ENCODE peak calls at places on chromosome 1, in four cellular contexts. N is HCT116, U is heart left ventricle, H is astrocyte. R is an unnamed sample. For H3K9me3 and H3K27me3, the result is how much of the 10 kb centered on the place peaks cover.

GRCh38 chr1:56844709-56845108 is 9.9 kb upstream of the C8A start:
- DNase-seq in U (no peak), N (no peak), H (no peak), R (no peak)

GRCh38 chr1:185245466-185245865 is 71.6 kb downstream of the IVNS1ABP start:
- DNase-seq in N (no peak), U (no peak), H (peak), R (no peak)

GRCh38 chr1:51916587-51917405 is 38.3 kb upstream of the NRDC start:
- DNase-seq in U (no peak), H (peak), N (no peak), R (peak)

GRCh38 chr1:203273206-203273868 is 32.0 kb upstream of the BTG2 start:
- DNase-seq in N (peak), U (peak), H (peak), R (peak)

GRCh38 chr1:54947540-54947939 is 32.9 kb upstream of the TMEM61 start:
- DNase-seq in N (no peak), U (no peak), H (no peak), R (no peak)

GRCh38 chr1:226002667-226003501 is 3.7 kb upstream of the SDE2 start:
- DNase-seq in N (peak), H (peak), U (peak), R (peak)

GRCh38 chr1:93662481-93663190 is 19.0 kb downstream of the BCAR3 start:
- DNase-seq in N (no peak), U (no peak), H (peak), R (no peak)

GRCh38 chr1:184928394-184928793 is 45.9 kb downstream of the NIBAN1 start:
- DNase-seq in N (no peak), U (no peak), H (no peak), R (no peak)

GRCh38 chr1:147757015-147757990 is 3.1 kb downstream of the GJA5 start:
- DNase-seq in N (no peak), H (no peak), U (no peak), R (no peak)

GRCh38 chr1:184595609-184596008 is 159.0 kb downstream of the EDEM3 start:
- DNase-seq in N (no peak), U (no peak), H (peak), R (no peak)

GRCh38 chr1:220878223-220879081 is 791 bp upstream of the HLX start:
- DNase-seq in H (no peak), U (peak), N (no peak), R (no peak)

GRCh38 chr1:212514056-212514614 is 81.4 kb downstream of the NENF start:
- DNase-seq in H (peak), N (peak), U (peak), R (peak)

GRCh38 chr1:95636897-95637296 is 402.9 kb downstream of the RWDD3 start:
- DNase-seq in U (no peak), H (no peak), N (no peak), R (no peak)

GRCh38 chr1:210330279-210330866 is 1.7 kb downstream of the HHAT start:
- DNase-seq in N (no peak), U (no peak), H (peak), R (no peak)

GRCh38 chr1:147534386-147534785 is 6.9 kb upstream of the BCL9 start:
- DNase-seq in U (no peak), H (no peak), N (no peak), R (peak)

GRCh38 chr1:89739013-89739843 is 81.6 kb upstream of the LRRC8D start:
- DNase-seq in H (peak), U (no peak), N (no peak), R (peak)

GRCh38 chr1:235649722-235650163 is at the start of gene GNG4:
- DNase-seq in U (no peak), H (no peak), N (no peak), R (peak)

GRCh38 chr1:235648954-235649721 is 446 bp downstream of the GNG4 start:
- DNase-seq in N (no peak), U (no peak), H (peak), R (peak)

GRCh38 chr1:235646463-235646862 is 3.1 kb downstream of the GNG4 start:
- DNase-seq in N (no peak), U (no peak), H (no peak), R (no peak)

GRCh38 chr1:235650341-235651169 is 971 bp upstream of the GNG4 start:
- DNase-seq in H (no peak), U (no peak), N (no peak), R (no peak)

DNA sequence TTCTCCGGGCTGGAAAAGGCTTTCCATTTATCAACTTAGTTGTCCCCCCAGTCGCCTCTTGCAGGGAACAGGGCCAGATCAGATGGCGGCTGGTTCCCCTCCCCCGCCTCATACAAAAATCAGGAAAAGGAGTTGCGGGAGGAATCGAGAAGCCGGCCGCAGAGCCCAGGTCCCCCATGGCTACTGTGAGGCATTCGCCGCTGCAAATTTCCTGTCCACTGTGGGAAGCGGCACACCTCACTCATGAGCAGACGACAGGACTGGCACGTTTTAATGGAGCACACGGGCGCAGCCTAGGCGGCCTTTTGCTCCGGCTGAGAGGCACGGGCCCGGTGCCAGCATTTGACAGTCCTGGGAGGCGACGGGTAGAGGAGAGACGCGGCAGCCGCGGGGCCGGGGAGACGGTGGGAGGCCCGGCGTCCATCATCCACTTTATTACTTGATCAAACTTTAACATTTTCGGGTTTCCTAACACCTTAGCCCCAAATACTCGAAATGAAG is 1.1 kb downstream of the GNG4 start:
- DNase-seq in U (no peak), H (no peak), N (no peak), R (no peak)
- H3K4me3 ChIP-seq in U (peak), H (peak), N (no peak), R (no peak)

GRCh38 chr1:227526524-227526923 is 36.8 kb upstream of the ZNF678 start:
- DNase-seq in H (no peak), U (no peak), N (no peak), R (no peak)

DNA sequence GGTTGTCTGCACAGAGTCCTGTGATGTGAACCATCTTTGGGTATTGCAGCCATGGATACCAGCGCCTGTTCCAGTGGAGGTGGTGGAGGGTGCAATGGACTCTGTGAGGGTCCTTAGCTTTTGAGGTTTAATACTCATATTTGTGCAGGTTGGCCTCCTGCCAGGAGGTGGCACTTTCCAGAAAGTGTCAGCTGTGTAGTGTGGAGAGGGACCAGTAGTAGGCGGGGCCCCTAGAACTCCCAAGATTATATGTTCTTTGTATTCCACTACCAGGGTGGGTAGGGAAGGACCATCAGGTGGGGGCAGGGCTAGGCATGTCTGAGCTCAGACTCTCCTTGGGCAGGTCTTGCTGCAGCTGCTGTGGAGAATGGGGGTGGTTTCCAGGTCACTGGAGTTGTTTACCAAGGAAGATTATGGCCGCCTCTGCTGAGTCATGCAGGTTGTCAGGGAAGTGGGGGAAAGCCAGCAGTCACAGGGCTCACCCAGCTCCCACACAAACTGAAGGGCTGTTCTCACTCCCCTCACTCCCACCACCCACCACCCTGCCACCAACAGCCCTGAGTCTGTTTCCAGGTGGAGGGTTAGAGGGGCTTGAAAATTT is 31.2 kb upstream of the ZNF678 start:
- DNase-seq in U (peak), H (no peak), N (no peak), R (no peak)
- H3K9me3 ChIP-seq in U (under half), H (under half), N (under half), R (half or more)

GRCh38 chr1:113278371-113278770 is 111.9 kb upstream of the MAGI3 start:
- DNase-seq in H (no peak), N (no peak), U (no peak), R (no peak)

GRCh38 chr1:113275691-113276090 is 114.6 kb upstream of the MAGI3 start:
- DNase-seq in H (no peak), N (no peak), U (no peak), R (no peak)

GRCh38 chr1:113276507-113276906 is 113.8 kb upstream of the MAGI3 start:
- DNase-seq in U (no peak), N (no peak), H (no peak), R (no peak)

GRCh38 chr1:113278777-113279176 is 111.5 kb upstream of the MAGI3 start:
- DNase-seq in U (no peak), N (no peak), H (no peak), R (no peak)

GRCh38 chr1:113275083-113275482 is 115.2 kb upstream of the MAGI3 start:
- DNase-seq in N (no peak), H (no peak), U (no peak), R (no peak)
- H3K27me3 ChIP-seq in N (under half), H (under half), U (under half), R (under half)

DNA sequence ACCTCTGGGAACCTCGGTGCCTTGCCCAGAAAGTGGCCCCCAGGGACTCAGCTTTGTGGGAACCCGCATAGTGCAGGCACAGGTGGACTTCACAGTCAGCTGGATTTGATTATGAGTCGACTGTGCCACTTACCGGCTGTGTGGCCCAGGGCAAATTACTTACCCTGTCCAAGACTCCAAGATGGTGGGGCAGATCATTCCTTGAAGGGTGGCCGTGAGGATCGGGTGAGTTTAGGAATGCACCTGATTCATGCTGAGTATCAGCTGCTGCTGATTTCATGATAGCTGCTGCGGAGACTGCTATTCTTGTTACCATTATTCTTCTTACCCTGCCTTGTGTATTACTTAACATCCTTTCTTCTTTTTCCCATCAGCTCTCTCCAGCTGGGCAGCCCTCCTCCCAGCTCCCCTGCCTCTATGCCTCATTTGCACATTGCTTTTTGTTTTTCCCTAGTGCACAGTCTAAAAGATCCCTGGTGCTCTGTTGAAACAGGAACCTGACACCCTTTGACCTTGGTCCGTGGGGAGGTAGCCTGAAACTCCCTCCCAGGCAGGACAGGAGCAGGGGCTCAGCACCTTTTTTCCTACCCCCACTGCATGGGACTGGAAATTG is 40.5 kb upstream of the FHAD1 start:
- DNase-seq in N (no peak), H (peak), U (no peak), R (no peak)
- H3K4me3 ChIP-seq in N (no peak), H (no peak), U (no peak), R (no peak)

DNA sequence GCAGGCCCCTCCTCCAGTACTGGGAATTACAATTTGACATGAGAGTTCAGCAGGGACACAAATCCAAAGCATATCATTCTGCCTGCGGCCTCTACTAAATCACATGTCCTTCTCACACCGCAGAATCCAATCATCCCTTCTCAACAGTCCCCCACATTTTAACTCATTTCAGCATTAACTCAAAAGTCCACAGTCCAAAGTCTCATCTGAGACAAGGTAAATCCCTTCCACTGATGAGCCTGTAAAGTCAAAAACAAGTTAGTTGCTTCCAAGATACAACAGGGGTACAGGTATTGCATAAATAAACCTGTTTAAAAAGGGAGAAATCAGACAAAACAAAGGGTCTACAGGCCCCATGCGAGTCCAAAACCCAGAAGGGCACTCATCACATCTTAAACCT is 64.0 kb downstream of the EBNA1BP2 start:
- DNase-seq in H (no peak), U (no peak), N (no peak), R (no peak)
- H3K9me3 ChIP-seq in H (under half), U (under half), N (under half), R (under half)